ENCODE peak calls at places on chromosomes 6 and 20, in five cellular contexts. L is neural progenitor cell, Z is PC-3, B is MM.1S, P is GM23248. M is an unnamed sample. For H3F3A, the result is how much of the 10 kb centered on the place peaks cover.

GRCh38 chr6:44190712-44191111 is 26.0 kb upstream of the MYMX start:
- DNase-seq in L (no peak), Z (no peak), B (no peak), P (no peak), M (no peak)

GRCh38 chr6:100281471-100281878 is 183.2 kb downstream of the SIM1 start:
- DNase-seq in L (peak), Z (no peak), B (no peak), P (no peak), M (peak)

GRCh38 chr6:31094389-31094881 is 17.9 kb downstream of the C6orf15 start:
- DNase-seq in L (no peak), Z (peak), B (peak), P (peak), M (no peak)

GRCh38 chr6:151044465-151045441 is 179.3 kb downstream of the MTHFD1L start:
- DNase-seq in L (peak), Z (peak), B (no peak), P (no peak), M (peak)

GRCh38 chr6:83310046-83310445 is 116.9 kb downstream of the RWDD2A start:
- DNase-seq in L (no peak), Z (no peak), B (no peak), P (no peak), M (no peak)

GRCh38 chr6:68975064-68975463 is 340.0 kb downstream of the ADGRB3 start:
- DNase-seq in L (peak), Z (no peak), B (no peak), P (no peak), M (peak)

GRCh38 chr20:31494131-31494530 is 19.0 kb downstream of the REM1 start:
- DNase-seq in L (peak), Z (peak), B (peak), P (peak), M (peak)

GRCh38 chr6:129279343-129280104 is 396.6 kb downstream of the LAMA2 start:
- DNase-seq in L (no peak), Z (no peak), B (no peak), P (no peak), M (no peak)

GRCh38 chr20:32321390-32321789 is 36.7 kb upstream of the ASXL1 start:
- DNase-seq in L (no peak), Z (no peak), B (no peak), P (no peak), M (no peak)

GRCh38 chr6:81772741-81773140 is 20.3 kb upstream of the TENT5A start:
- DNase-seq in L (no peak), Z (peak), B (no peak), P (peak), M (no peak)

GRCh38 chr6:40947876-40948514 is 91.0 kb downstream of the UNC5CL start:
- DNase-seq in L (no peak), Z (peak), B (no peak), P (peak), M (peak)

GRCh38 chr20:17621229-17621968 is 51.5 kb downstream of the DSTN start:
- DNase-seq in L (no peak), Z (no peak), B (no peak), P (no peak), M (no peak)

GRCh38 chr6:31651602-31652191 is 764 bp downstream of the BAG6 start:
- DNase-seq in L (peak), Z (peak), B (peak), P (peak), M (peak)

GRCh38 chr20:58722877-58723627 is 30.5 kb downstream of the NPEPL1 start:
- DNase-seq in L (no peak), Z (no peak), B (no peak), P (no peak), M (no peak)

GRCh38 chr20:20743511-20744169 is 31.2 kb upstream of the RALGAPA2 start:
- DNase-seq in L (peak), Z (no peak), B (no peak), P (no peak), M (peak)

GRCh38 chr6:26441977-26442376 is 1.7 kb downstream of the BTN3A3 start:
- DNase-seq in L (no peak), Z (no peak), B (no peak), P (peak), M (no peak)

GRCh38 chr20:50302463-50303041 is 111.9 kb downstream of the CEBPB start:
- DNase-seq in L (no peak), Z (peak), B (no peak), P (peak), M (no peak)

GRCh38 chr6:84847349-84848160 is 83.2 kb upstream of the TBX18 start:
- DNase-seq in L (no peak), Z (peak), B (no peak), P (peak), M (no peak)

GRCh38 chr6:159043236-159043635 is 1.6 kb downstream of the TAGAP start:
- DNase-seq in L (no peak), Z (no peak), B (no peak), P (no peak), M (no peak)

GRCh38 chr6:159042003-159042823 is 2.6 kb downstream of the TAGAP start:
- DNase-seq in L (peak), Z (peak), B (peak), P (peak), M (peak)

GRCh38 chr6:159042824-159043181 is 2.0 kb downstream of the TAGAP start:
- DNase-seq in L (no peak), Z (no peak), B (no peak), P (no peak), M (no peak)

GRCh38 chr6:159044899-159045727 is at the start of gene TAGAP:
- DNase-seq in L (no peak), Z (no peak), B (peak), P (peak), M (no peak)

GRCh38 chr6:159043986-159044385 is 805 bp downstream of the TAGAP start:
- DNase-seq in L (no peak), Z (no peak), B (no peak), P (no peak), M (no peak)
- H3K4me3 ChIP-seq in L (no peak), Z (no peak), B (peak), P (no peak), M (no peak)

GRCh38 chr6:144469144-144469575 is 184.0 kb downstream of the UTRN start:
- DNase-seq in L (no peak), Z (no peak), B (peak), P (no peak), M (no peak)
- H3F3A ChIP-seq in L (under half), Z (under half), B (under half), P (under half), M (under half)

GRCh38 chr20:48787861-48788375 is 39.9 kb downstream of the PREX1 start:
- DNase-seq in L (no peak), Z (peak), B (no peak), P (peak), M (no peak)
- H3K4me3 ChIP-seq in L (no peak), Z (no peak), B (no peak), P (peak), M (no peak)

GRCh38 chr6:21885101-21885500 is 291.6 kb downstream of the SOX4 start:
- DNase-seq in L (no peak), Z (no peak), B (no peak), P (peak), M (no peak)
- H3F3A ChIP-seq in L (under half), Z (under half), B (under half), P (under half), M (under half)

GRCh38 chr20:23624307-23624706 is 13.4 kb downstream of the CST3 start:
- DNase-seq in L (no peak), Z (no peak), B (no peak), P (peak), M (no peak)

GRCh38 chr20:23625236-23625964 is 12.4 kb downstream of the CST3 start:
- DNase-seq in L (peak), Z (no peak), B (no peak), P (no peak), M (no peak)

GRCh38 chr20:23626040-23626620 is 11.6 kb downstream of the CST3 start:
- DNase-seq in L (no peak), Z (peak), B (no peak), P (peak), M (no peak)

GRCh38 chr20:23623666-23624065 is 14.1 kb downstream of the CST3 start:
- DNase-seq in L (no peak), Z (no peak), B (no peak), P (no peak), M (no peak)

GRCh38 chr20:23622839-23623343 is 14.9 kb downstream of the CST3 start:
- DNase-seq in L (no peak), Z (peak), B (no peak), P (peak), M (no peak)
- H3K4me3 ChIP-seq in L (no peak), Z (peak), B (no peak), P (peak), M (no peak)

GRCh38 chr20:38146628-38147027 is 18.4 kb downstream of the TGM2 start:
- DNase-seq in L (no peak), Z (no peak), B (no peak), P (no peak), M (no peak)

GRCh38 chr20:38147751-38148150 is 17.3 kb downstream of the TGM2 start:
- DNase-seq in L (no peak), Z (no peak), B (no peak), P (no peak), M (no peak)

GRCh38 chr20:38149880-38150594 is 15.0 kb downstream of the TGM2 start:
- DNase-seq in L (no peak), Z (no peak), B (no peak), P (no peak), M (no peak)

GRCh38 chr20:38147166-38147565 is 17.9 kb downstream of the TGM2 start:
- DNase-seq in L (no peak), Z (no peak), B (no peak), P (no peak), M (no peak)

GRCh38 chr20:38148328-38149102 is 16.6 kb downstream of the TGM2 start:
- DNase-seq in L (no peak), Z (no peak), B (no peak), P (no peak), M (no peak)
- H3F3A ChIP-seq in L (under half), Z (under half), B (under half), P (under half), M (under half)

GRCh38 chr6:158009935-158010585 is 28.4 kb downstream of the SYNJ2 start:
- DNase-seq in L (no peak), Z (no peak), B (no peak), P (no peak), M (no peak)
- H3K4me3 ChIP-seq in L (no peak), Z (no peak), B (no peak), P (no peak), M (no peak)

M was measured in GM23338.